ENCODE peak calls at places on chromosomes 5 and 9, in eight cellular contexts. One of them, this sample, is unnamed.
A peak's percentile ranks its signal among the peaks of the same experiment; 100 is the strongest.

GRCh38 chr5:122077451-122078115 is 476 bp downstream of the LOX start:
- DNase-seq in SK-N-SH: peak; percentile 73
- DNase-seq in K562: no peak
- DNase-seq in A549: no peak
- DNase-seq in endothelial cell of umbilical vein: peak; percentile 56
- DNase-seq in HepG2: peak; percentile 13
- DNase-seq in GM12878: no peak
- DNase-seq in H1: no peak
- DNase-seq in this sample: no peak

GRCh38 chr5:143063175-143063970 is 293.2 kb downstream of the ARHGAP26 start:
- DNase-seq in endothelial cell of umbilical vein: no peak
- DNase-seq in H1: no peak
- DNase-seq in SK-N-SH: no peak
- DNase-seq in K562: no peak
- DNase-seq in A549: no peak
- DNase-seq in GM12878: no peak
- DNase-seq in HepG2: no peak
- DNase-seq in this sample: no peak

GRCh38 chr9:136566899-136567298 is 21.1 kb upstream of the NOTCH1 start:
- DNase-seq in HepG2: no peak
- DNase-seq in A549: no peak
- DNase-seq in GM12878: no peak
- DNase-seq in K562: no peak
- DNase-seq in SK-N-SH: peak; percentile 76
- DNase-seq in endothelial cell of umbilical vein: peak; percentile 65
- DNase-seq in H1: no peak
- DNase-seq in this sample: no peak

GRCh38 chr9:98101868-98102273 is 17.2 kb downstream of the TRIM14 start:
- DNase-seq in A549: no peak
- DNase-seq in K562: no peak
- DNase-seq in SK-N-SH: no peak
- DNase-seq in H1: no peak
- DNase-seq in HepG2: no peak
- DNase-seq in GM12878: peak; percentile 99
- DNase-seq in endothelial cell of umbilical vein: no peak
- DNase-seq in this sample: no peak

GRCh38 chr9:137611623-137612609 is 6.4 kb downstream of the ARRDC1 start:
- DNase-seq in endothelial cell of umbilical vein: no peak
- DNase-seq in H1: no peak
- DNase-seq in K562: peak; percentile 42
- DNase-seq in A549: peak; percentile 90
- DNase-seq in SK-N-SH: peak; percentile 36
- DNase-seq in HepG2: peak; percentile 47
- DNase-seq in GM12878: no peak
- DNase-seq in this sample: peak; percentile 90

GRCh38 chr5:2898661-2899060 is 147.2 kb upstream of the IRX2 start:
- DNase-seq in K562: no peak
- DNase-seq in GM12878: no peak
- DNase-seq in HepG2: no peak
- DNase-seq in endothelial cell of umbilical vein: no peak
- DNase-seq in A549: no peak
- DNase-seq in H1: no peak
- DNase-seq in SK-N-SH: no peak
- DNase-seq in this sample: no peak

GRCh38 chr9:123348317-123348992 is 7.5 kb upstream of the CRB2 start:
- DNase-seq in endothelial cell of umbilical vein: no peak
- DNase-seq in GM12878: no peak
- DNase-seq in A549: no peak
- DNase-seq in K562: no peak
- DNase-seq in HepG2: no peak
- DNase-seq in H1: no peak
- DNase-seq in SK-N-SH: peak; percentile 48
- DNase-seq in this sample: no peak

GRCh38 chr5:89729623-89730390 is 679.7 kb downstream of the CETN3 start:
- DNase-seq in A549: no peak
- DNase-seq in HepG2: no peak
- DNase-seq in endothelial cell of umbilical vein: peak; percentile 3
- DNase-seq in K562: peak; percentile 5
- DNase-seq in SK-N-SH: no peak
- DNase-seq in H1: no peak
- DNase-seq in GM12878: peak; percentile 34
- DNase-seq in this sample: peak; percentile 21

GRCh38 chr9:96551403-96551802 is 68.2 kb downstream of the CDC14B start:
- DNase-seq in K562: no peak
- DNase-seq in A549: no peak
- DNase-seq in HepG2: no peak
- DNase-seq in endothelial cell of umbilical vein: no peak
- DNase-seq in GM12878: no peak
- DNase-seq in H1: no peak
- DNase-seq in SK-N-SH: no peak
- DNase-seq in this sample: no peak

GRCh38 chr5:58860680-58861079 is 277.8 kb downstream of the RAB3C start:
- DNase-seq in K562: no peak
- DNase-seq in HepG2: no peak
- DNase-seq in GM12878: no peak
- DNase-seq in A549: no peak
- DNase-seq in SK-N-SH: no peak
- DNase-seq in endothelial cell of umbilical vein: no peak
- DNase-seq in H1: no peak
- DNase-seq in this sample: no peak

GRCh38 chr5:95406426-95407093 is 15.4 kb downstream of the FAM81B start:
- DNase-seq in H1: no peak
- DNase-seq in SK-N-SH: no peak
- DNase-seq in HepG2: no peak
- DNase-seq in A549: no peak
- DNase-seq in GM12878: no peak
- DNase-seq in endothelial cell of umbilical vein: peak; percentile 30
- DNase-seq in K562: no peak
- DNase-seq in this sample: no peak

GRCh38 chr9:31615964-31616363 is 768.5 kb upstream of the ACO1 start:
- DNase-seq in HepG2: no peak
- DNase-seq in SK-N-SH: no peak
- DNase-seq in H1: peak; percentile 9
- DNase-seq in endothelial cell of umbilical vein: no peak
- DNase-seq in K562: no peak
- DNase-seq in GM12878: no peak
- DNase-seq in A549: no peak
- DNase-seq in this sample: no peak

GRCh38 chr9:109652971-109653370 is 127.0 kb upstream of the PALM2AKAP2 start:
- DNase-seq in endothelial cell of umbilical vein: no peak
- DNase-seq in K562: no peak
- DNase-seq in A549: peak; percentile 30
- DNase-seq in SK-N-SH: peak; percentile 10
- DNase-seq in GM12878: no peak
- DNase-seq in H1: no peak
- DNase-seq in HepG2: peak; percentile 5
- DNase-seq in this sample: no peak

GRCh38 chr5:176954050-176954449 is 52.5 kb downstream of the UIMC1 start:
- DNase-seq in SK-N-SH: no peak
- DNase-seq in K562: no peak
- DNase-seq in endothelial cell of umbilical vein: no peak
- DNase-seq in H1: no peak
- DNase-seq in HepG2: no peak
- DNase-seq in A549: no peak
- DNase-seq in GM12878: no peak
- DNase-seq in this sample: no peak

GRCh38 chr5:121819661-121820261 is 31.9 kb upstream of the FTMT start:
- DNase-seq in H1: no peak
- DNase-seq in SK-N-SH: no peak
- DNase-seq in A549: no peak
- DNase-seq in endothelial cell of umbilical vein: no peak
- DNase-seq in K562: no peak
- DNase-seq in HepG2: no peak
- DNase-seq in GM12878: no peak
- DNase-seq in this sample: no peak

GRCh38 chr5:135137146-135137915 is 103.3 kb upstream of the PITX1 start:
- DNase-seq in endothelial cell of umbilical vein: no peak
- DNase-seq in H1: no peak
- DNase-seq in A549: no peak
- DNase-seq in SK-N-SH: no peak
- DNase-seq in K562: no peak
- DNase-seq in GM12878: no peak
- DNase-seq in HepG2: no peak
- DNase-seq in this sample: no peak

GRCh38 chr5:75668988-75669760 is 48.1 kb downstream of the POC5 start:
- DNase-seq in K562: peak; percentile 85
- DNase-seq in A549: peak; percentile 40
- DNase-seq in H1: no peak
- DNase-seq in endothelial cell of umbilical vein: peak; percentile 95
- DNase-seq in HepG2: peak; percentile 39
- DNase-seq in SK-N-SH: no peak
- DNase-seq in GM12878: peak; percentile 78
- DNase-seq in this sample: no peak

DNA sequence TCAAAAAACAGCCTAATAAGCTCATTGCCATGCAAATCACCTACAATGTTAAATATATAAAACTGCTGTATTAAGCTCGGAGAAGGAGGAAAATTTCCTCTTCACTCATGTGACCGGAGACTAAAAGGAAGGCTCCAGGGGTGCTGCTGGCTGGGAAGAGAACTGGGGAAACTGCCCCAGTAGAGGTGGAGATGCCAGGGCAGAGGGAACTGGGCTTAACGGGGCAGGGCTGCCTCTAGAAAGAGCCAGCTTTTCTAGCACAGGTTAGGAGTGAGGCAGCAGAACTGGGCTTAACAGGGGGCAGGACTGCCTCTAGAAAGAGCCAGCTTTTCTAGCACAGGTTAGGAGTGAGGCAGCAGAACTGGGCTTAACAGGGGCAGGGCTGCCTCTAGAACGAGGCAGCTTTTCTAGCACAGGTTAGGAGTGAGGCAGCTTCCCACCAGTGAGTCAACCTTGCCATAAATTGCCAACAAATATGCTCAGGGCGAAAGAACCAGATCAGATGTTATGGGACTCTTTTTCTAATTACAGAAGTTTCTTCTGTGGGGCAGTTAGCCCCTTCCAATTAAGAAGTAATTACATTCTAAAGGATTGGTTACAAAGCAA is 115.3 kb downstream of the FANCC start:
- DNase-seq in H1: no peak
- DNase-seq in A549: no peak
- DNase-seq in SK-N-SH: no peak
- DNase-seq in GM12878: no peak
- DNase-seq in K562: no peak
- DNase-seq in endothelial cell of umbilical vein: no peak
- DNase-seq in HepG2: no peak
- DNase-seq in this sample: no peak
- H3K4me1 ChIP-seq in H1: no peaks in the 10 kb centered on the region
- H3K4me1 ChIP-seq in A549: peaks cover 14% of the 10 kb centered on the region
- H3K4me1 ChIP-seq in SK-N-SH: peaks cover 36% of the 10 kb centered on the region
- H3K4me1 ChIP-seq in GM12878: no peaks in the 10 kb centered on the region
- H3K4me1 ChIP-seq in K562: no peaks in the 10 kb centered on the region
- H3K4me1 ChIP-seq in endothelial cell of umbilical vein: no peaks in the 10 kb centered on the region
- H3K4me1 ChIP-seq in HepG2: peaks cover 3% of the 10 kb centered on the region
- H3K4me1 ChIP-seq in this sample: peaks cover 15% of the 10 kb centered on the region

DNA sequence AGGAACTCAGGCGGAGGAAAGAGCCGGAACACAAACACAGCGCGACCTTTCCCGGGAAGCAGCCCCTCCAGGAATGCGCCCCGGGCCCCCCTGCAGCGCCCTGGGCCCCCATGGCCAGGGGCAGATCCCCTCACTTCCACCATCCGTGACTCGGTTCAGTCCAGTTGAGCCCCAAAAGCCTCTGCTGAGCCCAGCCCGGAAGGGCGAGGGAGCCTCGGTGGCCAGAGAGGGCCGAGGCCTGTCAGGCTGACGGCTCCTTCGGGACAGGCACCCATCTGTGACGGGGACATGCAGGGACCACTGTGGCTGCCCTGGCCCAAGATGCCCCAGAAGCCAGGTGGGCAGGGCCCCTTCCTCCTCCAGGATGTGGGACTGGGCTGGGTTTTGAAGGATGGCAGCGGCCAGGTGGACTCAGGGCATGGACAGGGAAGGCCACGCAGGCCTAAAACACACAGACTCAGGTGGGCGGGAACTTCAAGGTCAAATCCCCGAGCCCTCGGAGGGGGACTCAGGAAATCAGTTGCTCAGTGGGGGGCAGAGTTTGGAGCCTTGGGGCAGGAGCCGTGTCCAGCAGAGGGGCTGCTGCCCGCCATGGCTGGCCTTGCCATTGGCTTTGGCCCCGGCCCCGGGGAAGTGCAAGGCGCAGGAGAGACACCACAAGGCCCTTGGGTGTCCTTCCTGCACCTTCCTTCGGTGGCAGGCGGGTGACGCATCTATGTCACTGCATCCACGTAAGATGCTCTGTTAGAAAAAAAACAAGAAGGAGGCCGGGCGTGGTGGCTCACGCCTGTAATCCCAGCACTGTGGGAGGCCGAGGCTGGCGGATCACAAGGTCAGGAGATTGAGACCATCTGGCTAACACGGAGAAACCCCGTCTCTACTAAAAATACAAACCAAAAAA is 29.7 kb upstream of the ABO start:
- DNase-seq in endothelial cell of umbilical vein: no peak
- DNase-seq in A549: no peak
- DNase-seq in GM12878: no peak
- DNase-seq in H1: no peak
- DNase-seq in K562: no peak
- DNase-seq in SK-N-SH: no peak
- DNase-seq in HepG2: no peak
- DNase-seq in this sample: no peak
- TF ChIP-seq MAX in endothelial cell of umbilical vein: no peak
- TF ChIP-seq MAX in A549: no peak
- TF ChIP-seq MAX in GM12878: no peak
- TF ChIP-seq MAX in H1: no peak
- TF ChIP-seq MAX in K562: no peak
- TF ChIP-seq MAX in SK-N-SH: no peak
- TF ChIP-seq MAX in HepG2: no peak
- TF ChIP-seq MAX in this sample: no peak

GRCh38 chr9:72445291-72446000 is 76.0 kb upstream of the TMC1 start:
- DNase-seq in SK-N-SH: no peak
- DNase-seq in HepG2: no peak
- DNase-seq in GM12878: no peak
- DNase-seq in endothelial cell of umbilical vein: no peak
- DNase-seq in A549: no peak
- DNase-seq in K562: no peak
- DNase-seq in H1: no peak
- DNase-seq in this sample: no peak
- H3K4me1 ChIP-seq in SK-N-SH: no peaks in the 10 kb centered on the region
- H3K4me1 ChIP-seq in HepG2: peaks cover 6% of the 10 kb centered on the region
- H3K4me1 ChIP-seq in GM12878: peaks cover 15% of the 10 kb centered on the region
- H3K4me1 ChIP-seq in endothelial cell of umbilical vein: peaks cover 26% of the 10 kb centered on the region
- H3K4me1 ChIP-seq in A549: peaks cover 45% of the 10 kb centered on the region
- H3K4me1 ChIP-seq in K562: no peaks in the 10 kb centered on the region
- H3K4me1 ChIP-seq in H1: no peaks in the 10 kb centered on the region
- H3K4me1 ChIP-seq in this sample: peaks cover 34% of the 10 kb centered on the region

DNA sequence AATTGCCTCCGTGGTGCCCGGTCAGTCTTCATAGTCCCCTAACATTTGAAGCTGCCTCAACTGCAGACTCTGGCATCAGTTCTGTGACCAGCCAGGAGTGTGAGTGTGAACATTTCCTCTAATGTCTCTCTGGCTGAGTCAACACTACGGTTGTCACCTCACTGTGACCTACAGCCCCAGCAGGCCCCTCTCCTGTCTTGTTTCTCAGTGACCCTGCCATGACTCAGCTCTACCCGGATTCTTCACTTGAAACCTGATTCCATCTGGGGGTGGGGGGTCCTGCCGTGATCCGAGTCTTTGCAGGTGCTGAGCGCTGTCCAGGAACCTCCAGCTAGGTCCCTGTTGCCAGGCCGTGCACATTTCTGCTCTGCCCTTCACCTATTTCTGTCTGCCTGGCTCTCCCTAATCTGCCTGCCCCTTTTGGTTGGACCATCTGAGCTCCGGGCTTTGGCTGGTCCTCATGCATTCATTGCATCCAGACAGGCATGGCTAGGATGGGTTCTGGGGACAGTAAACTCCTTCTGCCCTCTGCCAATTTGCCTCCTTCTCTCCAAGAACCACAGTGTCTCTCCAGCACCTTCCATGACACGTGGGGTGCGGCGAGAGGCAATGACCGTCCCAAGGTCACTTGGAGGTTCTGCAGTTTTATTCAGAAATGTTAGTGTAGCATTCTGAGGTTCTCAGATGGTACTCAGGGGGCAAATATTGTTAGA is 24.2 kb downstream of the STC2 start:
- DNase-seq in A549: no peak
- DNase-seq in HepG2: peak; percentile 83
- DNase-seq in SK-N-SH: no peak
- DNase-seq in H1: no peak
- DNase-seq in endothelial cell of umbilical vein: no peak
- DNase-seq in K562: peak; percentile 83
- DNase-seq in GM12878: no peak
- DNase-seq in this sample: no peak
- TF ChIP-seq MAX in A549: no peak
- TF ChIP-seq MAX in HepG2: peak; percentile 49
- TF ChIP-seq MAX in SK-N-SH: no peak
- TF ChIP-seq MAX in H1: peak; percentile 21
- TF ChIP-seq MAX in endothelial cell of umbilical vein: no peak
- TF ChIP-seq MAX in K562: no peak
- TF ChIP-seq MAX in GM12878: no peak
- TF ChIP-seq MAX in this sample: peak; percentile 48